ENCODE peak calls at places on chromosomes 4 and X, in five cellular contexts. One of them, this sample, is unnamed.

GRCh38 chrX:30150196-30150895 is 65.0 kb upstream of the MAGEB2 start:
- DNase-seq in astrocyte of the spinal cord: no peak
- DNase-seq in osteocyte: no peak
- DNase-seq in neural progenitor cell: no peak
- DNase-seq in CD8-positive, alpha-beta T cell: no peak
- DNase-seq in this sample: no peak

GRCh38 chr4:107564326-107564725 is 155.7 kb downstream of the PAPSS1 start:
- DNase-seq in astrocyte of the spinal cord: peak; percentile 76
- DNase-seq in osteocyte: no peak
- DNase-seq in neural progenitor cell: peak; percentile 84
- DNase-seq in CD8-positive, alpha-beta T cell: no peak
- DNase-seq in this sample: no peak

GRCh38 chr4:186957952-186958555 is 234.4 kb upstream of the FAT1 start:
- DNase-seq in astrocyte of the spinal cord: peak; percentile 7
- DNase-seq in osteocyte: no peak
- DNase-seq in neural progenitor cell: peak; percentile 37
- DNase-seq in CD8-positive, alpha-beta T cell: no peak
- DNase-seq in this sample: no peak

GRCh38 chr4:20248155-20248558 is 3.5 kb upstream of the SLIT2 start:
- DNase-seq in astrocyte of the spinal cord: peak; percentile 82
- DNase-seq in osteocyte: no peak
- DNase-seq in neural progenitor cell: peak; percentile 69
- DNase-seq in CD8-positive, alpha-beta T cell: no peak
- DNase-seq in this sample: no peak

GRCh38 chr4:156959298-156959702 is 12.3 kb downstream of the PDGFC start:
- DNase-seq in astrocyte of the spinal cord: peak; percentile 76
- DNase-seq in osteocyte: no peak
- DNase-seq in neural progenitor cell: no peak
- DNase-seq in CD8-positive, alpha-beta T cell: no peak
- DNase-seq in this sample: no peak

GRCh38 chr4:37879365-37879764 is 11.5 kb upstream of the TBC1D1 start:
- DNase-seq in astrocyte of the spinal cord: no peak
- DNase-seq in osteocyte: no peak
- DNase-seq in neural progenitor cell: no peak
- DNase-seq in CD8-positive, alpha-beta T cell: no peak
- DNase-seq in this sample: no peak

GRCh38 chrX:151505796-151506195 is 57.7 kb upstream of the PASD1 start:
- DNase-seq in astrocyte of the spinal cord: no peak
- DNase-seq in osteocyte: no peak
- DNase-seq in neural progenitor cell: peak; percentile 57
- DNase-seq in CD8-positive, alpha-beta T cell: no peak
- DNase-seq in this sample: no peak

GRCh38 chr4:172287112-172287511 is 473.9 kb downstream of the GALNTL6 start:
- DNase-seq in astrocyte of the spinal cord: no peak
- DNase-seq in osteocyte: no peak
- DNase-seq in neural progenitor cell: peak; percentile 63
- DNase-seq in CD8-positive, alpha-beta T cell: no peak
- DNase-seq in this sample: no peak

GRCh38 chr4:128608006-128608405 is 201.5 kb upstream of the JADE1 start:
- DNase-seq in astrocyte of the spinal cord: no peak
- DNase-seq in osteocyte: no peak
- DNase-seq in neural progenitor cell: no peak
- DNase-seq in CD8-positive, alpha-beta T cell: no peak
- DNase-seq in this sample: no peak

GRCh38 chr4:38856046-38856445 is 571 bp downstream of the TLR6 start:
- DNase-seq in astrocyte of the spinal cord: no peak
- DNase-seq in osteocyte: no peak
- DNase-seq in neural progenitor cell: no peak
- DNase-seq in CD8-positive, alpha-beta T cell: no peak
- DNase-seq in this sample: no peak

GRCh38 chr4:89196745-89197144 is 85.4 kb downstream of the TIGD2 start:
- DNase-seq in astrocyte of the spinal cord: peak; percentile 12
- DNase-seq in osteocyte: no peak
- DNase-seq in neural progenitor cell: no peak
- DNase-seq in CD8-positive, alpha-beta T cell: no peak
- DNase-seq in this sample: no peak

GRCh38 chrX:148024425-148025148 is 43.5 kb downstream of the FMR1NB start:
- DNase-seq in astrocyte of the spinal cord: no peak
- DNase-seq in osteocyte: no peak
- DNase-seq in neural progenitor cell: no peak
- DNase-seq in CD8-positive, alpha-beta T cell: no peak
- DNase-seq in this sample: no peak

GRCh38 chr4:24112466-24112865 is 222.6 kb upstream of the PPARGC1A start:
- DNase-seq in astrocyte of the spinal cord: no peak
- DNase-seq in osteocyte: no peak
- DNase-seq in neural progenitor cell: no peak
- DNase-seq in CD8-positive, alpha-beta T cell: no peak
- DNase-seq in this sample: no peak

GRCh38 chrX:6667048-6667768 is 132.3 kb upstream of the VCX3A start:
- DNase-seq in astrocyte of the spinal cord: no peak
- DNase-seq in osteocyte: no peak
- DNase-seq in neural progenitor cell: no peak
- DNase-seq in CD8-positive, alpha-beta T cell: no peak
- DNase-seq in this sample: no peak

GRCh38 chr4:23401572-23401971 is 488.3 kb downstream of the PPARGC1A start:
- DNase-seq in astrocyte of the spinal cord: peak; percentile 41
- DNase-seq in osteocyte: no peak
- DNase-seq in neural progenitor cell: no peak
- DNase-seq in CD8-positive, alpha-beta T cell: no peak
- DNase-seq in this sample: no peak

GRCh38 chr4:4269326-4269725 is 20.6 kb downstream of the LYAR start:
- DNase-seq in astrocyte of the spinal cord: no peak
- DNase-seq in osteocyte: no peak
- DNase-seq in neural progenitor cell: no peak
- DNase-seq in CD8-positive, alpha-beta T cell: peak; percentile 45
- DNase-seq in this sample: no peak

GRCh38 chr4:71346710-71347109 is 7.9 kb downstream of the SLC4A4 start:
- DNase-seq in astrocyte of the spinal cord: no peak
- DNase-seq in osteocyte: no peak
- DNase-seq in neural progenitor cell: no peak
- DNase-seq in CD8-positive, alpha-beta T cell: no peak
- DNase-seq in this sample: no peak

GRCh38 chr4:92270908-92271307 is 32.9 kb upstream of the GRID2 start:
- DNase-seq in astrocyte of the spinal cord: no peak
- DNase-seq in osteocyte: no peak
- DNase-seq in neural progenitor cell: peak; percentile 49
- DNase-seq in CD8-positive, alpha-beta T cell: no peak
- DNase-seq in this sample: no peak

GRCh38 chrX:22134681-22135080 is 102.6 kb downstream of the PHEX start:
- DNase-seq in astrocyte of the spinal cord: peak; percentile 69
- DNase-seq in osteocyte: no peak
- DNase-seq in neural progenitor cell: no peak
- DNase-seq in CD8-positive, alpha-beta T cell: no peak
- DNase-seq in this sample: no peak

GRCh38 chr4:84496356-84497219 is 2.5 kb downstream of the NKX6-1 start:
- DNase-seq in astrocyte of the spinal cord: peak; percentile 38
- DNase-seq in osteocyte: no peak
- DNase-seq in neural progenitor cell: peak; percentile 77
- DNase-seq in CD8-positive, alpha-beta T cell: no peak
- DNase-seq in this sample: peak; percentile 65

GRCh38 chr4:57404463-57404862 is 294.3 kb upstream of the IGFBP7 start:
- DNase-seq in astrocyte of the spinal cord: no peak
- DNase-seq in osteocyte: no peak
- DNase-seq in neural progenitor cell: peak; percentile 60
- DNase-seq in CD8-positive, alpha-beta T cell: no peak
- DNase-seq in this sample: no peak

GRCh38 chrX:68822641-68823410 is 6.0 kb upstream of the EFNB1 start:
- DNase-seq in astrocyte of the spinal cord: peak; percentile 40
- DNase-seq in osteocyte: peak; percentile 80
- DNase-seq in neural progenitor cell: peak; percentile 72
- DNase-seq in CD8-positive, alpha-beta T cell: no peak
- DNase-seq in this sample: peak; percentile 66

GRCh38 chr4:80138556-80139538 is 58.5 kb upstream of the PRDM8 start:
- DNase-seq in astrocyte of the spinal cord: peak; percentile 53
- DNase-seq in osteocyte: no peak
- DNase-seq in neural progenitor cell: no peak
- DNase-seq in CD8-positive, alpha-beta T cell: peak; percentile 60
- DNase-seq in this sample: no peak

GRCh38 chr4:41394362-41394960 is 137.7 kb downstream of the UCHL1 start:
- DNase-seq in astrocyte of the spinal cord: no peak
- DNase-seq in osteocyte: no peak
- DNase-seq in neural progenitor cell: no peak
- DNase-seq in CD8-positive, alpha-beta T cell: no peak
- DNase-seq in this sample: no peak

GRCh38 chr4:4541040-4541631 is 712 bp downstream of the STX18 start:
- DNase-seq in astrocyte of the spinal cord: peak; percentile 27
- DNase-seq in osteocyte: no peak
- DNase-seq in neural progenitor cell: no peak
- DNase-seq in CD8-positive, alpha-beta T cell: peak; percentile 14
- DNase-seq in this sample: no peak

GRCh38 chrX:80765226-80765625 is 44.5 kb downstream of the BRWD3 start:
- DNase-seq in astrocyte of the spinal cord: peak; percentile 63
- DNase-seq in osteocyte: no peak
- DNase-seq in neural progenitor cell: no peak
- DNase-seq in CD8-positive, alpha-beta T cell: no peak
- DNase-seq in this sample: no peak

GRCh38 chr4:74037076-74037475 is 1.4 kb downstream of the CXCL3 start:
- DNase-seq in astrocyte of the spinal cord: no peak
- DNase-seq in osteocyte: no peak
- DNase-seq in neural progenitor cell: peak; percentile 50
- DNase-seq in CD8-positive, alpha-beta T cell: no peak
- DNase-seq in this sample: peak; percentile 28
- TF ChIP-seq CTCF in astrocyte of the spinal cord: no peak
- TF ChIP-seq CTCF in osteocyte: no peak
- TF ChIP-seq CTCF in neural progenitor cell: no peak
- TF ChIP-seq CTCF in CD8-positive, alpha-beta T cell: no peak
- TF ChIP-seq CTCF in this sample: peak; percentile 17

GRCh38 chrX:653316-653715 is 22.7 kb downstream of the SHOX start:
- DNase-seq in astrocyte of the spinal cord: no peak
- DNase-seq in osteocyte: no peak
- DNase-seq in neural progenitor cell: no peak
- DNase-seq in CD8-positive, alpha-beta T cell: no peak
- DNase-seq in this sample: no peak
- TF ChIP-seq CTCF in astrocyte of the spinal cord: no peak
- TF ChIP-seq CTCF in osteocyte: no peak
- TF ChIP-seq CTCF in neural progenitor cell: no peak
- TF ChIP-seq CTCF in CD8-positive, alpha-beta T cell: no peak
- TF ChIP-seq CTCF in this sample: no peak

GRCh38 chrX:86028681-86029080 is 18.7 kb downstream of the CHM start:
- DNase-seq in astrocyte of the spinal cord: no peak
- DNase-seq in osteocyte: no peak
- DNase-seq in neural progenitor cell: no peak
- DNase-seq in CD8-positive, alpha-beta T cell: no peak
- DNase-seq in this sample: no peak
- TF ChIP-seq CTCF in astrocyte of the spinal cord: no peak
- TF ChIP-seq CTCF in osteocyte: no peak
- TF ChIP-seq CTCF in neural progenitor cell: no peak
- TF ChIP-seq CTCF in CD8-positive, alpha-beta T cell: no peak
- TF ChIP-seq CTCF in this sample: no peak

DNA sequence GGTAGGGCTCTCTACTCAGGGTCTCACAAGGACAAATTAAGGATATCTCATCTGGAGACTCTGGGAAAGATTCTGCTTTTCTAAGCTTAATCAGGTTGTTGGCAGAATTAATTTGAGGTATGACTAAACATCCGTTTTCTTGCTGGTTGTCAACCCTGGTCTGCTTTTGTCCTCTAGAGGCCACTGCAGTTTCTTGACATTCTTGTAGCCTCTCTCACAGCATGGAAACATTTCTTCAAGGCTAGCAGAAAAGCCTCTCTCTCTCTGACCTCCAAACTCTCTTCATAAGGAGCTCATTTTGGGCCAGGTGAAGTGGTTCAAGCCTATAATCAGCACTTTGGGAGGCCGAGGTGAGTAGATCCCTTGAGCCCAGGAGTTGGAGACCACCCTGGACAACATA is 749.5 kb upstream of the PCDH7 start:
- DNase-seq in astrocyte of the spinal cord: peak; percentile 1
- DNase-seq in osteocyte: no peak
- DNase-seq in neural progenitor cell: peak; percentile 43
- DNase-seq in CD8-positive, alpha-beta T cell: no peak
- DNase-seq in this sample: peak; percentile 44
- TF ChIP-seq CTCF in astrocyte of the spinal cord: peak; percentile 35
- TF ChIP-seq CTCF in osteocyte: peak; percentile 63
- TF ChIP-seq CTCF in neural progenitor cell: peak; percentile 56
- TF ChIP-seq CTCF in CD8-positive, alpha-beta T cell: no peak
- TF ChIP-seq CTCF in this sample: peak; percentile 65

DNA sequence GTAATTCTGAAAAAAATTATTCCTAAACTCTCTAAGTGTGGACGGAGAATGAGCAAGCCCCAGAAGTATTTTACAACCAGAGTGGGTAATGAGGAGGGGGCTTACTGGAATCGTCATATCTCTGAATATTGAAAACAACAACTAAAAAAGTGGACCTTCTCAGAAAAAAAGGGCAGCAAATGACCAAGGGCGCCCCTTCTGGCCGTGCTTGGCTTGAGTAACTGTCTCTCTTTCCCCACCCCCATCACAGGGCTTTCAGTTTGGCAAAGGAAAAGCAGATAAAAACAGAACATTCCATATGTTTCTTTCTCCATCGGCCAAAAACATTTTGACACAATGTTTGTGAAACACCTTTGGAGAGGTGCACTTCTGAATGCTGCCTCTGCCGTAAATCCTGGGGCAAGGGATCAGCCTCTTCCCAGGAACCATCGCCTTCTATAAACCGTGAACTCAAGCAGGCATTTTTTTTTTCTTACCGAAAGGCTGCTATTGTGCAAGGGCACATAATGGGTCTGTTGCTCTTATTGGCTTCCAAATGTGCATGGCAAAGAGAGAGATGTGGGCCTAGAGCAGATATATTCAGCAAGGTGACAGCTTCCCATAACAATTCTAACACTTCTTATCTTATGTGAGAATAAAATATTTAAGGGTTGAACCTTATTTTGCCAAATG is 115.4 kb downstream of the PARM1 start:
- DNase-seq in astrocyte of the spinal cord: no peak
- DNase-seq in osteocyte: no peak
- DNase-seq in neural progenitor cell: peak; percentile 35
- DNase-seq in CD8-positive, alpha-beta T cell: no peak
- DNase-seq in this sample: no peak
- TF ChIP-seq CTCF in astrocyte of the spinal cord: no peak
- TF ChIP-seq CTCF in osteocyte: no peak
- TF ChIP-seq CTCF in neural progenitor cell: peak; percentile 59
- TF ChIP-seq CTCF in CD8-positive, alpha-beta T cell: no peak
- TF ChIP-seq CTCF in this sample: peak; percentile 75

DNA sequence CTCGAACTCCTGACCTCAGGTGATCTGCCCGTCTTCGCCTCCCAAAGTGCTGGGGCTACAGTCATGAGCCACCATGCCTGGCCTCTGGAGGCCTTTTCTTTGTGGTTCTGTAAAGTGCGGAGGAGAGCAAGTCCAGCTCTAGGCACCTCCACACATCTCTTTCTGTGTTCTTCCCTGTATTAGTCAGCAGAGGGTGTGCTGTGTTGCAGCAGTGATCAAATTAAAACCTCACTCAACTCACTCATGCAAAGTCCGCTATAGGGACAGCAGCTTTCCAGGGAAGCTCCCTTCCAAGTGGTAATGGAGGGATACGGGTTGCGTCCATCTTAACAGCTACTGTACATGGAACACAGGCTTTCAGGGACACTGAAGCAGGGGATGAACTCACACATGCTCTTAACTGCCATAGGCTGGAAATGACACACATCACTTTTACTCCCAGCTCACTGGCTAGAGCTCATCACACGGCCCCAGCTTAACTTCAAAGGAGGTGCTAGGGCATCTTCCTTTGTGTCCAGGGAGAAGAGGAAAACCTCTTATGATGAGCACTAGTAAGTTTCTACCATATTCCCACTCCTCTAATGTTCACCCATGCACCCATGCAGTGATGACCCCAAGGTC is 36.0 kb upstream of the CCNG2 start:
- DNase-seq in astrocyte of the spinal cord: no peak
- DNase-seq in osteocyte: peak; percentile 51
- DNase-seq in neural progenitor cell: peak; percentile 10
- DNase-seq in CD8-positive, alpha-beta T cell: no peak
- DNase-seq in this sample: peak; percentile 31
- TF ChIP-seq CTCF in astrocyte of the spinal cord: no peak
- TF ChIP-seq CTCF in osteocyte: no peak
- TF ChIP-seq CTCF in neural progenitor cell: peak; percentile 8
- TF ChIP-seq CTCF in CD8-positive, alpha-beta T cell: no peak
- TF ChIP-seq CTCF in this sample: peak; percentile 42

GRCh38 chr4:176030391-176030790 is 35.2 kb upstream of the WDR17 start:
- DNase-seq in astrocyte of the spinal cord: no peak
- DNase-seq in osteocyte: no peak
- DNase-seq in neural progenitor cell: no peak
- DNase-seq in CD8-positive, alpha-beta T cell: no peak
- DNase-seq in this sample: no peak
- TF ChIP-seq CTCF in astrocyte of the spinal cord: no peak
- TF ChIP-seq CTCF in osteocyte: no peak
- TF ChIP-seq CTCF in neural progenitor cell: no peak
- TF ChIP-seq CTCF in CD8-positive, alpha-beta T cell: no peak
- TF ChIP-seq CTCF in this sample: no peak

This sample was measured in H9.